ENCODE peak calls at places on chromosomes 3 and 15, in six cellular contexts. T is CD8-positive, alpha-beta T cell; K is endodermal cell; I is heart right ventricle; F is upper lobe of left lung; Y is AG04450. H is an unnamed sample.

GRCh38 chr3:196968233-196969000 is at the start of gene PIGZ:
- DNase-seq in T (no peak), K (peak; percentile 77), F (peak; percentile 37), I (peak; percentile 55), Y (no peak), H (no peak)

GRCh38 chr3:113747719-113748046 is 848 bp downstream of the ATP6V1A start:
- DNase-seq in I (no peak), K (no peak), T (no peak), F (no peak), Y (no peak), H (no peak)

GRCh38 chr15:89499156-89499555 is 2.8 kb upstream of the RHCG start:
- DNase-seq in K (peak; percentile 42), Y (no peak), I (no peak), T (no peak), F (no peak), H (no peak)

GRCh38 chr3:39067286-39067685 is 15.5 kb downstream of the WDR48 start:
- DNase-seq in T (no peak), K (no peak), I (no peak), Y (no peak), F (no peak), H (peak; percentile 11)

GRCh38 chr3:50816896-50817295 is 142.2 kb downstream of the DOCK3 start:
- DNase-seq in K (no peak), Y (no peak), F (no peak), T (no peak), I (no peak), H (no peak)

GRCh38 chr15:44157679-44158078 is 37.4 kb downstream of the FRMD5 start:
- DNase-seq in I (no peak), Y (peak; percentile 78), T (no peak), F (no peak), K (no peak), H (peak; percentile 76)

GRCh38 chr3:175729466-175729865 is 870.3 kb downstream of the NAALADL2 start:
- DNase-seq in I (no peak), T (no peak), Y (no peak), K (no peak), F (no peak), H (no peak)

GRCh38 chr15:51718199-51718598 is 19.3 kb downstream of the LYSMD2 start:
- DNase-seq in K (no peak), I (no peak), F (no peak), Y (no peak), T (no peak), H (no peak)

GRCh38 chr3:66586853-66587252 is 86.0 kb upstream of the LRIG1 start:
- DNase-seq in Y (no peak), T (no peak), F (no peak), K (no peak), I (no peak), H (no peak)

GRCh38 chr3:47611577-47611976 is 32.9 kb upstream of the CSPG5 start:
- DNase-seq in I (no peak), K (no peak), F (no peak), T (no peak), Y (no peak), H (peak; percentile 14)

GRCh38 chr3:109545746-109546145 is 208.4 kb upstream of the DPPA4 start:
- DNase-seq in T (no peak), F (no peak), Y (no peak), I (no peak), K (no peak), H (no peak)

GRCh38 chr3:114597012-114597411 is 303.2 kb downstream of the TIGIT start:
- DNase-seq in K (no peak), Y (no peak), F (no peak), T (no peak), I (no peak), H (no peak)

GRCh38 chr15:77901921-77902750 is 175.4 kb downstream of the TBC1D2B start:
- DNase-seq in T (no peak), F (no peak), I (no peak), Y (no peak), K (peak; percentile 66), H (no peak)

GRCh38 chr3:160921020-160921635 is 165.1 kb downstream of the PPM1L start:
- DNase-seq in Y (no peak), I (no peak), T (no peak), K (peak; percentile 60), F (no peak), H (peak; percentile 53)

GRCh38 chr3:45595364-45596154 is 1.0 kb downstream of the LIMD1 start:
- DNase-seq in F (no peak), Y (no peak), I (peak; percentile 67), T (no peak), K (no peak), H (no peak)
- H3K4me3 ChIP-seq in F (peak overlapping the region; percentile 89), Y (peak overlapping the region; percentile 72), I (peak overlapping the region; percentile 89), T (peak overlapping the region; percentile 93), K (peak overlapping the region; percentile 83), H (peak overlapping the region; percentile 42)

GRCh38 chr15:76647612-76648011 is 257.5 kb downstream of the SCAPER start:
- DNase-seq in Y (no peak), I (no peak), K (no peak), F (no peak), T (no peak), H (no peak)

GRCh38 chr15:76642671-76643070 is 262.5 kb downstream of the SCAPER start:
- DNase-seq in T (no peak), Y (no peak), F (no peak), I (no peak), K (no peak), H (no peak)
- TF ChIP-seq CTCF in T (no peak), Y (peak; percentile 26), F (peak; percentile 11), I (peak; percentile 25), K (peak; percentile 63), H (peak; percentile 1)

GRCh38 chr15:58246041-58246440 is 107.9 kb downstream of the AQP9 start:
- DNase-seq in F (no peak), K (no peak), Y (no peak), T (no peak), I (peak; percentile 40), H (no peak)

GRCh38 chr15:58241872-58242271 is 103.7 kb downstream of the AQP9 start:
- DNase-seq in F (peak; percentile 56), Y (no peak), I (no peak), K (no peak), T (no peak), H (no peak)

GRCh38 chr15:58244546-58244945 is 106.4 kb downstream of the AQP9 start:
- DNase-seq in Y (no peak), K (no peak), T (no peak), F (no peak), I (no peak), H (no peak)

GRCh38 chr15:58240191-58240932 is 102.2 kb downstream of the AQP9 start:
- DNase-seq in Y (no peak), T (no peak), I (no peak), F (no peak), K (no peak), H (no peak)

GRCh38 chr15:58243083-58243482 is 104.9 kb downstream of the AQP9 start:
- DNase-seq in F (no peak), I (no peak), Y (no peak), K (no peak), T (no peak), H (no peak)
- H3K27me3 ChIP-seq in F (no peaks in the 10 kb centered on the region), I (no peaks in the 10 kb centered on the region), Y (peaks cover 3% of the 10 kb centered on the region), K (peaks cover 7% of the 10 kb centered on the region), T (no peaks in the 10 kb centered on the region), H (no peaks in the 10 kb centered on the region)

DNA sequence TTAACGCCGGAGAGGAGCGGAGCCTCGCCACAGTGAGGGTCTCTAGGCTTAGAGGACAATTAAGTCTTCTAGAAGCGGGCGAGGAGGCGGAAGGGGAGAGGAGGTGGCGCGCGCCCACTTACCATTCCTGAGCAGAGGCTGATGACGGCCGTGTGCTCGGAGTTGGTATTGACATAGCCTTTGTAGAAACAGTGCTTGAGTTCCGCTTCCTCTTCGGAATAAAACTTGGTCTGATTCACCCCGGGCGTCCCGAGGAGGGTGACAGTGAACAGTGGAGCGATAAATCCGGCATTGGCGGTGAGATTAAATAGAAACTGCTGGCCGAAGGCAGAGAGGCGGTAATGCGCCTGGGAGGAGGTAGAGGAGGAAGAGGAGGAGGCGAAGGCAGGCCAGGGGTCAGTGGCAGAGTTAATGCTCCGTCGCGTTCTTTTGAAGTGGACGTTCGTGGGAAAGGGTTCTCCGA is 1.3 kb downstream of the ADAMTS9 start:
- DNase-seq in Y (no peak), F (peak; percentile 67), K (no peak), T (no peak), I (no peak), H (peak; percentile 60)
- H3K4me3 ChIP-seq in Y (peak overlapping the region; percentile 56), F (peak overlapping the region; percentile 72), K (peak overlapping the region; percentile 89), T (no peak overlapping the region), I (peak overlapping the region; percentile 68), H (peak overlapping the region; percentile 72)

GRCh38 chr3:174000675-174001074 is 603.1 kb downstream of the NLGN1 start:
- DNase-seq in K (no peak), Y (no peak), T (no peak), F (no peak), I (no peak), H (no peak)

GRCh38 chr3:174002543-174002942 is 605.0 kb downstream of the NLGN1 start:
- DNase-seq in Y (no peak), I (no peak), T (no peak), F (no peak), K (no peak), H (no peak)
- TF ChIP-seq CTCF in Y (peak; percentile 45), I (no peak), T (no peak), F (no peak), K (peak; percentile 67), H (peak; percentile 41)

DNA sequence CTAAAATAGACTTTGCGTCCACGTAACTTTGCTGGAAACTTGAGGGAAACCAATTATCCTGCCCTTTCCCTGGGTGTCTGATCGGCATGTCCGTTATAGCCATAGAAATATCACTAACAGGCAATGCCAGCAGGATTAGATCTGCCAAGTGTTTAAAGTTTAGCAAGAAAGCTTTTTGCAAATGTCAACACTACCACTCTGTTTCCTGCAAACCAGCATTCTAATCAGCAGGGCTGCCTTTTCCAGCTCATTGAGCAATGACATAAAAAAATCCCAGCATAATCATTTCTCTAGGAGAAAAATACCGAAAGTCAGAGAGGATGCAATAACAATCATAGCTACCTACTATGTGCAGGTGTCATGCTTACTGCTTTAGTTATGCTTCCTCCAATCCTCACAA is 61.0 kb downstream of the NOX5 start:
- DNase-seq in Y (no peak), I (no peak), K (no peak), F (no peak), T (no peak), H (no peak)
- H3K27me3 ChIP-seq in Y (peaks cover 3% of the 10 kb centered on the region), I (no peaks in the 10 kb centered on the region), K (peaks cover 6% of the 10 kb centered on the region), F (no peaks in the 10 kb centered on the region), T (peaks cover 4% of the 10 kb centered on the region), H (no peaks in the 10 kb centered on the region)

GRCh38 chr15:69338535-69339213 is 40.0 kb downstream of the PAQR5 start:
- DNase-seq in I (no peak), K (no peak), F (no peak), Y (no peak), T (no peak), H (no peak)
- H3K4me3 ChIP-seq in I (no peak overlapping the region), K (no peak overlapping the region), F (no peak overlapping the region), Y (no peak overlapping the region), T (no peak overlapping the region), H (no peak overlapping the region)